ENCODE peak calls at places on chromosomes 12 and 14, in seven cellular contexts. K, U, X, A, W, L and V are unnamed samples.

GRCh38 chr12:99043319-99043914 is 398.3 kb downstream of the APAF1 start:
- DNase-seq in K (peak; percentile 77), U (peak; percentile 89), X (peak; percentile 61), A (peak; percentile 74), W (peak; percentile 61), L (peak; percentile 86), V (peak; percentile 16)

GRCh38 chr12:130300725-130301124 is 37.0 kb upstream of the PIWIL1 start:
- DNase-seq in K (no peak), U (no peak), X (no peak), A (no peak), W (no peak), L (no peak), V (no peak)

GRCh38 chr12:33427071-33427470 is 12.5 kb downstream of the SYT10 start:
- DNase-seq in K (no peak), U (no peak), X (no peak), A (no peak), W (no peak), L (no peak), V (no peak)

GRCh38 chr12:82910246-82910893 is 223.7 kb downstream of the TMTC2 start:
- DNase-seq in K (no peak), U (no peak), X (no peak), A (no peak), W (no peak), L (no peak), V (no peak)

GRCh38 chr12:100954118-100954517 is 159.5 kb downstream of the ANO4 start:
- DNase-seq in K (no peak), U (no peak), X (no peak), A (no peak), W (no peak), L (no peak), V (no peak)

GRCh38 chr12:24198070-24198469 is 248.6 kb upstream of the SOX5 start:
- DNase-seq in K (peak; percentile 79), U (no peak), X (no peak), A (no peak), W (no peak), L (no peak), V (no peak)

GRCh38 chr12:13165578-13166120 is 30.9 kb upstream of the EMP1 start:
- DNase-seq in K (peak; percentile 81), U (peak; percentile 83), X (peak; percentile 74), A (peak; percentile 71), W (peak; percentile 79), L (peak; percentile 88), V (peak; percentile 86)

GRCh38 chr12:70919597-70920035 is 922 bp downstream of the PTPRR start:
- DNase-seq in K (peak; percentile 2), U (no peak), X (no peak), A (no peak), W (no peak), L (no peak), V (no peak)

GRCh38 chr12:116924558-116925453 is 14.1 kb downstream of the FBXW8 start:
- DNase-seq in K (peak; percentile 81), U (no peak), X (no peak), A (peak; percentile 9), W (no peak), L (no peak), V (peak; percentile 72)

GRCh38 chr12:64680235-64680634 is 69.9 kb downstream of the RASSF3 start:
- DNase-seq in K (no peak), U (no peak), X (no peak), A (peak; percentile 22), W (peak; percentile 49), L (no peak), V (peak; percentile 26)

GRCh38 chr12:65891987-65892481 is 67.8 kb downstream of the HMGA2 start:
- DNase-seq in K (peak; percentile 99), U (peak; percentile 86), X (peak; percentile 55), A (peak; percentile 74), W (peak; percentile 23), L (peak; percentile 89), V (peak; percentile 96)

GRCh38 chr14:93926209-93926872 is 803 bp upstream of the FAM181A start:
- DNase-seq in K (no peak), U (no peak), X (no peak), A (no peak), W (no peak), L (no peak), V (no peak)

GRCh38 chr12:120656008-120656407 is 15.6 kb downstream of the CABP1 start:
- DNase-seq in K (no peak), U (no peak), X (no peak), A (no peak), W (no peak), L (no peak), V (no peak)

GRCh38 chr12:109753054-109753401 is 39.4 kb downstream of the FAM222A start:
- DNase-seq in K (no peak), U (no peak), X (peak; percentile 23), A (peak; percentile 1), W (no peak), L (peak; percentile 34), V (no peak)

GRCh38 chr14:79809849-79810612 is 401.3 kb downstream of the DIO2 start:
- DNase-seq in K (no peak), U (no peak), X (no peak), A (no peak), W (no peak), L (no peak), V (no peak)

GRCh38 chr12:69415471-69416275 is 54.5 kb upstream of the FRS2 start:
- DNase-seq in K (peak; percentile 89), U (peak; percentile 67), X (peak; percentile 50), A (peak; percentile 64), W (no peak), L (peak; percentile 71), V (peak; percentile 68)

GRCh38 chr12:98256830-98257229 is 258.6 kb upstream of the TMPO start:
- DNase-seq in K (no peak), U (no peak), X (no peak), A (no peak), W (no peak), L (no peak), V (no peak)

GRCh38 chr12:19507823-19508222 is 68.5 kb downstream of the AEBP2 start:
- DNase-seq in K (no peak), U (no peak), X (no peak), A (no peak), W (no peak), L (no peak), V (no peak)

GRCh38 chr12:89059721-89060120 is 292.6 kb downstream of the DUSP6 start:
- DNase-seq in K (no peak), U (no peak), X (no peak), A (no peak), W (no peak), L (no peak), V (peak; percentile 14)

GRCh38 chr12:102376781-102377180 is 103.6 kb downstream of the IGF1 start:
- DNase-seq in K (no peak), U (no peak), X (no peak), A (no peak), W (no peak), L (no peak), V (no peak)

GRCh38 chr12:6547987-6548386 is 7.9 kb downstream of the IFFO1 start:
- DNase-seq in K (peak; percentile 79), U (peak; percentile 76), X (no peak), A (no peak), W (no peak), L (no peak), V (peak; percentile 68)

GRCh38 chr14:52369305-52369781 is 55.2 kb downstream of the PTGER2 start:
- DNase-seq in K (peak; percentile 62), U (peak; percentile 63), X (no peak), A (no peak), W (no peak), L (peak; percentile 77), V (peak; percentile 60)

GRCh38 chr14:63962896-63963295 is 110.1 kb downstream of the SYNE2 start:
- DNase-seq in K (no peak), U (no peak), X (no peak), A (no peak), W (no peak), L (no peak), V (no peak)

GRCh38 chr12:113610698-113611097 is 139.0 kb upstream of the LHX5 start:
- DNase-seq in K (no peak), U (no peak), X (no peak), A (no peak), W (no peak), L (no peak), V (no peak)

GRCh38 chr12:19190292-19191031 is 60.9 kb downstream of the PLEKHA5 start:
- DNase-seq in K (peak; percentile 48), U (no peak), X (no peak), A (no peak), W (no peak), L (no peak), V (peak; percentile 17)

GRCh38 chr12:31951939-31952338 is 7.3 kb upstream of the RESF1 start:
- DNase-seq in K (no peak), U (no peak), X (no peak), A (no peak), W (no peak), L (no peak), V (no peak)

GRCh38 chr14:68979722-68980552 is 835 bp upstream of the ACTN1 start:
- DNase-seq in K (peak; percentile 56), U (peak; percentile 88), X (peak; percentile 54), A (peak; percentile 50), W (peak; percentile 63), L (peak; percentile 89), V (peak; percentile 63)

GRCh38 chr14:95486875-95487668 is 29.4 kb downstream of the SYNE3 start:
- DNase-seq in K (no peak), U (peak; percentile 17), X (no peak), A (no peak), W (no peak), L (peak; percentile 36), V (no peak)

GRCh38 chr14:36508418-36509051 is 11.5 kb downstream of the NKX2-1 start:
- DNase-seq in K (no peak), U (no peak), X (no peak), A (no peak), W (no peak), L (no peak), V (no peak)

GRCh38 chr12:123268850-123269249 is 2.8 kb downstream of the CDK2AP1 start:
- DNase-seq in K (no peak), U (no peak), X (no peak), A (no peak), W (no peak), L (peak; percentile 67), V (no peak)
- H3K4me3 ChIP-seq in K (peak overlapping the region; percentile 80), U (no peak overlapping the region), X (peak overlapping the region; percentile 77), A (no peak overlapping the region), W (no peak overlapping the region), L (no peak overlapping the region), V (no peak overlapping the region)

DNA sequence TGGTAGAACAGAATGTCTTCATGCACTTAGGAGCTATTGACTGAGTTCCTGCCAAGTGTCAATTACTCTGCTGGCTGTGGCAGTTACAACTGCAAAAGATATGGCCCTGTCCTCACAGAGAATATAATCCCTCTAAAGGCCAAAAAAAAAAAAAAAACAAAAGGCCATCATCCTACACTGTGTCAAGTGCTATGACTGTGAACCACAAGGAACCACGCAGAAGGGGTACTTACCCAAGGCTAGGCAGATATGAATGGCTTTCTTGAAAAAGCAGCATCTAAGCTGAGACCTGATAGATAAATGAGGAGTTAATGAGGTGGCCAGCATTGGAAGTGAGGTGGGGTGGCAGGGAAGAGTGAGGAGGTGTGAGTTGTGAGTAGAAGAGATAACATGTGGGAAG is 16.3 kb upstream of the IL22 start:
- DNase-seq in K (no peak), U (no peak), X (no peak), A (no peak), W (no peak), L (no peak), V (no peak)
- H3K4me3 ChIP-seq in K (no peak overlapping the region), U (no peak overlapping the region), X (no peak overlapping the region), A (no peak overlapping the region), W (no peak overlapping the region), L (no peak overlapping the region), V (no peak overlapping the region)

GRCh38 chr12:56153291-56154065 is 1.1 kb downstream of the MYL6B start:
- DNase-seq in K (no peak), U (no peak), X (no peak), A (no peak), W (no peak), L (no peak), V (no peak)
- H3K4me3 ChIP-seq in K (peak overlapping the region; percentile 74), U (no peak overlapping the region), X (peak overlapping the region; percentile 59), A (no peak overlapping the region), W (no peak overlapping the region), L (no peak overlapping the region), V (peak overlapping the region; percentile 65)

GRCh38 chr12:121779422-121779895 is 14.0 kb downstream of the RHOF start:
- DNase-seq in K (no peak), U (peak; percentile 42), X (no peak), A (no peak), W (no peak), L (no peak), V (no peak)
- H3K4me3 ChIP-seq in K (no peak overlapping the region), U (no peak overlapping the region), X (no peak overlapping the region), A (no peak overlapping the region), W (no peak overlapping the region), L (no peak overlapping the region), V (no peak overlapping the region)